ENCODE peak calls at places on chromosomes 13 and 19, in seven cellular contexts. U, G, Y, A, R, C and E are unnamed samples.

GRCh38 chr19:36488816-36489138 is 584 bp downstream of the ZNF566 start:
- DNase-seq in U (no peak), G (no peak), Y (peak; percentile 40), A (no peak), R (no peak), C (peak; percentile 63), E (peak; percentile 83)

GRCh38 chr19:42091300-42092266 is 15.6 kb downstream of the ZNF574 start:
- DNase-seq in U (peak; percentile 79), G (no peak), Y (no peak), A (no peak), R (peak; percentile 37), C (no peak), E (peak; percentile 41)

GRCh38 chr13:30665638-30666037 is 47.9 kb downstream of the USPL1 start:
- DNase-seq in U (no peak), G (no peak), Y (peak; percentile 19), A (no peak), R (no peak), C (peak; percentile 31), E (no peak)

GRCh38 chr19:584240-585001 is 5.3 kb upstream of the HCN2 start:
- DNase-seq in U (peak; percentile 58), G (peak; percentile 45), Y (peak; percentile 67), A (peak; percentile 81), R (peak; percentile 52), C (peak; percentile 65), E (peak; percentile 87)

GRCh38 chr13:79678100-79678499 is 197.1 kb downstream of the NDFIP2 start:
- DNase-seq in U (peak; percentile 28), G (no peak), Y (peak; percentile 21), A (no peak), R (no peak), C (no peak), E (no peak)

GRCh38 chr13:48782429-48782840 is 128.7 kb downstream of the CYSLTR2 start:
- DNase-seq in U (no peak), G (no peak), Y (no peak), A (no peak), R (no peak), C (no peak), E (no peak)

GRCh38 chr19:17790059-17790780 is 4.7 kb upstream of the B3GNT3 start:
- DNase-seq in U (no peak), G (no peak), Y (no peak), A (no peak), R (peak; percentile 62), C (peak; percentile 31), E (no peak)

GRCh38 chr13:109211616-109212015 is 574.8 kb downstream of the IRS2 start:
- DNase-seq in U (peak; percentile 66), G (no peak), Y (no peak), A (no peak), R (peak; percentile 84), C (no peak), E (no peak)

GRCh38 chr13:110261166-110262081 is 45.5 kb downstream of the COL4A1 start:
- DNase-seq in U (no peak), G (no peak), Y (no peak), A (peak; percentile 71), R (peak; percentile 16), C (no peak), E (no peak)

GRCh38 chr19:17450264-17451075 is 2.0 kb upstream of the TMEM221 start:
- DNase-seq in U (no peak), G (no peak), Y (peak; percentile 55), A (no peak), R (peak; percentile 56), C (no peak), E (no peak)

GRCh38 chr19:3175761-3176714 is 2.5 kb upstream of the S1PR4 start:
- DNase-seq in U (peak; percentile 89), G (no peak), Y (peak; percentile 48), A (no peak), R (peak; percentile 82), C (no peak), E (no peak)

GRCh38 chr19:861756-862528 is 2.5 kb downstream of the CFD start:
- DNase-seq in U (peak; percentile 50), G (peak; percentile 66), Y (peak; percentile 57), A (peak; percentile 94), R (no peak), C (peak; percentile 93), E (peak; percentile 90)

GRCh38 chr13:41267106-41267505 is 3.7 kb upstream of the MTRF1 start:
- DNase-seq in U (peak; percentile 10), G (no peak), Y (no peak), A (no peak), R (no peak), C (no peak), E (no peak)

GRCh38 chr13:113493315-113493951 is 2.9 kb upstream of the DCUN1D2 start:
- DNase-seq in U (peak; percentile 96), G (peak; percentile 21), Y (peak; percentile 82), A (no peak), R (peak; percentile 16), C (no peak), E (peak; percentile 70)

GRCh38 chr13:113967206-113967720 is 6.6 kb downstream of the C13orf46 start:
- DNase-seq in U (no peak), G (no peak), Y (no peak), A (no peak), R (no peak), C (no peak), E (no peak)

GRCh38 chr19:46913198-46913851 is 52.5 kb downstream of the ARHGAP35 start:
- DNase-seq in U (peak; percentile 36), G (no peak), Y (no peak), A (no peak), R (no peak), C (no peak), E (no peak)
- H3K4me1 ChIP-seq in U (peaks cover 40% of the 10 kb centered on the region), G (no peaks in the 10 kb centered on the region), Y (peaks cover 25% of the 10 kb centered on the region), A (peaks cover 29% of the 10 kb centered on the region), R (peaks cover 53% of the 10 kb centered on the region), C (peaks cover 23% of the 10 kb centered on the region), E (peaks cover 51% of the 10 kb centered on the region)

DNA sequence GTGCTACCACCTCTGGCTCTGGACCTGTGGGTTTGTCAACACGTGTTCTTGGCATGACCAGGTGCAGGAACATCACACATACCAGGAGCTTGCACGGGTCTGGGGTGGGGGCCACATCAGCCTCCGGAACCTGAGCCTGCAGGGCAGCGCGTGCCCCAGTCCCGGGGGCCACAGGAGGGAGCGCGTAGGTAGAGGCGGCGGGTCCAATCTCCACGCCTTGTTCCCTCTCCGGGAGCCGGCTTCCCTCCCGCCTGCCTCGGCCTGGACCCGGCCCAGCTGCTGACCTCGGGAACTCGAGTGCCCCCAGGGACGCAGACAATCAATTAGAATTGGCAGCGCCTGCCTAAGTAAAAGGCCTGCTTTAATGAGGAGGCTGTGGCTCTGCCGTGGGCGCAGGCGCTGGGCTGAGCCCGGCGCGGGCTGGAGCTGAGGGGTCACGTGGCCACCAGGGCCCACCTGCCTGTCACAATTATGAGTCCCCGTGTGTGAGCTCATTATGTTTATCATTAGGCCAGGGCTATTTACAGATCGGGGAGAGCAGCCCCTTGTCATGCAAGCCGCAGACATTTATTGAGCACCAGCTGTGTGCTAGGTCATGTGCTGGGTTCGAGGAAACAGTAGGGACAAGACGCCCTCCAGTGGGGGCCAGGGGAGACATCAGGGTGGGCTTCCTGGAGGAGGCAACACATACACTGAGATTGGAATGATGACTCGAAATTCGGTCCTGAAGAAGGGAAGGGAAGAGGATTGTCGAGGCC is 32.2 kb upstream of the TNFAIP8L1 start:
- DNase-seq in U (peak; percentile 21), G (no peak), Y (peak; percentile 41), A (peak; percentile 78), R (no peak), C (no peak), E (no peak)
- H2AFZ ChIP-seq in U (no peak overlapping the region), G (no peak overlapping the region), Y (no peak overlapping the region), A (peak overlapping the region; percentile 96), R (no peak overlapping the region), C (no peak overlapping the region), E (no peak overlapping the region)

DNA sequence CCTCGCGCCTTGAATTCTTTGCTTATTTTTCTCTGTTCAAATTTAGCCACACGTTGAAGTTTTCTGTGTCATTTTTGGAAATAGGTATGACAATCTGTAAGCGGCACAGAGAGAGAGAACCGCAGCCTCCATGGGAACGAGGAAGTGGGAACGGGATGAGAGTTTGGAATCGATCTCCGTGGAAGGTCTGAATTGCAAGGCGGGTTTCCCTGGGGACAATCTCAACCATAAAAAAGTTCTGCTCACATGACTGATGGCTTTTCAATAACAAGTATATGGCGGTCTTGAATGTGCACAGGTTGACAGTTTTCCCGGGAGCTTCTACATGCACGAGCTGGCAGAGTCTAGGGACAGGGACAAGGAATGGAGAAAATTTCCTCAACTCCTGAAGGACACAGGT is 90.9 kb downstream of the INSR start:
- DNase-seq in U (no peak), G (no peak), Y (no peak), A (no peak), R (no peak), C (no peak), E (no peak)
- H3K9me2 ChIP-seq in U (no peaks in the 10 kb centered on the region), G (no peaks in the 10 kb centered on the region), Y (no peaks in the 10 kb centered on the region), A (no peaks in the 10 kb centered on the region), R (no peaks in the 10 kb centered on the region), C (no peaks in the 10 kb centered on the region), E (no peaks in the 10 kb centered on the region)

GRCh38 chr13:100811431-100811830 is 136.8 kb upstream of the TMTC4 start:
- DNase-seq in U (no peak), G (no peak), Y (no peak), A (no peak), R (no peak), C (no peak), E (no peak)
- H3K4me1 ChIP-seq in U (no peaks in the 10 kb centered on the region), G (no peaks in the 10 kb centered on the region), Y (no peaks in the 10 kb centered on the region), A (peaks cover 23% of the 10 kb centered on the region), R (no peaks in the 10 kb centered on the region), C (no peaks in the 10 kb centered on the region), E (no peaks in the 10 kb centered on the region)

GRCh38 chr19:15332311-15332996 is at the start of gene BRD4:
- DNase-seq in U (peak; percentile 84), G (peak; percentile 68), Y (peak; percentile 90), A (peak; percentile 81), R (peak; percentile 63), C (peak; percentile 82), E (peak; percentile 92)
- H2AFZ ChIP-seq in U (peak within 1 kb of the TSS; percentile 92), G (peak within 1 kb of the TSS; percentile 86), Y (peak within 1 kb of the TSS; percentile 96), A (peak within 1 kb of the TSS; percentile 97), R (peak within 1 kb of the TSS; percentile 97), C (peak within 1 kb of the TSS; percentile 82), E (peak within 1 kb of the TSS; percentile 81)

GRCh38 chr19:29171525-29171924 is 41.4 kb downstream of the UQCRFS1 start:
- DNase-seq in U (no peak), G (peak; percentile 73), Y (no peak), A (no peak), R (no peak), C (no peak), E (no peak)

GRCh38 chr19:29172302-29172701 is 40.6 kb downstream of the UQCRFS1 start:
- DNase-seq in U (no peak), G (peak; percentile 19), Y (no peak), A (no peak), R (no peak), C (peak; percentile 37), E (peak; percentile 73)

GRCh38 chr19:29170554-29170953 is 42.4 kb downstream of the UQCRFS1 start:
- DNase-seq in U (no peak), G (no peak), Y (no peak), A (no peak), R (no peak), C (peak; percentile 1), E (no peak)

GRCh38 chr19:29176981-29177754 is 35.8 kb downstream of the UQCRFS1 start:
- DNase-seq in U (no peak), G (no peak), Y (no peak), A (no peak), R (no peak), C (no peak), E (no peak)

GRCh38 chr19:29173896-29174295 is 39.1 kb downstream of the UQCRFS1 start:
- DNase-seq in U (no peak), G (no peak), Y (no peak), A (no peak), R (no peak), C (no peak), E (no peak)
- H3K9me2 ChIP-seq in U (no peaks in the 10 kb centered on the region), G (no peaks in the 10 kb centered on the region), Y (no peaks in the 10 kb centered on the region), A (no peaks in the 10 kb centered on the region), R (no peaks in the 10 kb centered on the region), C (no peaks in the 10 kb centered on the region), E (no peaks in the 10 kb centered on the region)